ENCODE peak calls at places on chromosomes 6 and 20, in four cellular contexts. S is IMR-90, L is transverse colon, O is esophagus muscularis mucosa. R is an unnamed sample.

GRCh38 chr6:5231289-5231688 is 29.5 kb downstream of the LYRM4 start:
- DNase-seq in L (no peak), S (no peak), O (no peak), R (no peak)

GRCh38 chr6:154156135-154156948 is 117.3 kb downstream of the OPRM1 start:
- DNase-seq in L (peak), S (peak), O (peak), R (peak)

GRCh38 chr20:58893355-58894151 is 41.0 kb downstream of the GNAS start:
- DNase-seq in S (peak), L (no peak), O (no peak), R (no peak)

GRCh38 chr6:93567164-93567563 is 147.8 kb upstream of the EPHA7 start:
- DNase-seq in S (no peak), L (no peak), O (no peak), R (no peak)

GRCh38 chr20:57047281-57048026 is 219.0 kb downstream of the BMP7 start:
- DNase-seq in S (no peak), O (no peak), L (peak), R (no peak)

GRCh38 chr20:41649489-41649888 is 31.3 kb upstream of the CHD6 start:
- DNase-seq in S (no peak), O (no peak), L (no peak), R (no peak)

GRCh38 chr6:108581932-108582500 is 21.3 kb downstream of the FOXO3 start:
- DNase-seq in S (peak), L (no peak), O (no peak), R (no peak)

GRCh38 chr6:142413111-142413510 is 111.3 kb downstream of the ADGRG6 start:
- DNase-seq in L (no peak), S (peak), O (no peak), R (no peak)

GRCh38 chr6:106961136-106961535 is 13.4 kb downstream of the CD24 start:
- DNase-seq in O (no peak), L (no peak), S (no peak), R (no peak)

GRCh38 chr20:1934578-1935573 is 39.7 kb downstream of the SIRPA start:
- DNase-seq in O (peak), L (no peak), S (peak), R (no peak)

GRCh38 chr6:2108700-2109306 is 136.6 kb downstream of the GMDS start:
- DNase-seq in S (no peak), O (no peak), L (no peak), R (no peak)
- H3K27ac ChIP-seq in S (no peak), O (no peak), L (no peak), R (no peak)

DNA sequence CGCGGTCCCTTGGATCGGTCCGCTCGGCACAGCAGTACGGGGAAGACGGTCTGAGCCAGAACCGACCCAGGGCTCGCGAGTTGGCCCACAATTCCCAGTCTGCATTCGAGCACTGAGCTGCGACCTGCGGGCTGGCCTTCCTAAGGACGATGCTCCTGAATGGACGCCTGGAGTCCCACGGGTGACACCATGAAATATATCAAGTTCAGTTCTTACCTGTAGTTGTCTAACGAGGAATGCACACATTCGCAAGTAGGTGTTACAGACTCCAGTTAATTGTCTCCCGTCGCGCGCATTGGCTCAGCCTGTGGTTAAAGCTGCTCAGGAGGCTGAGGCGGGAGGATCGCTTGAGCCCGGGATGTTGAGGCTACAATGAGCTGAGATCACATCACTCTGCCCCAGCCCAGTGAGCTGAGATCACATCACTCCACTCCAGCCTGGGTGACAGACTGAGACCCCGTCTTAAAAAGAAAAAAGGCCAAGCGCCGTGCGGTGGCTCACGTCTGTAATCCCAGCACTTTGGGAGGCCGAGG is 802 bp downstream of the PEX7 start:
- DNase-seq in O (no peak), L (no peak), S (no peak), R (peak)
- H3K4me3 ChIP-seq in O (peak), L (peak), S (peak), R (peak)

DNA sequence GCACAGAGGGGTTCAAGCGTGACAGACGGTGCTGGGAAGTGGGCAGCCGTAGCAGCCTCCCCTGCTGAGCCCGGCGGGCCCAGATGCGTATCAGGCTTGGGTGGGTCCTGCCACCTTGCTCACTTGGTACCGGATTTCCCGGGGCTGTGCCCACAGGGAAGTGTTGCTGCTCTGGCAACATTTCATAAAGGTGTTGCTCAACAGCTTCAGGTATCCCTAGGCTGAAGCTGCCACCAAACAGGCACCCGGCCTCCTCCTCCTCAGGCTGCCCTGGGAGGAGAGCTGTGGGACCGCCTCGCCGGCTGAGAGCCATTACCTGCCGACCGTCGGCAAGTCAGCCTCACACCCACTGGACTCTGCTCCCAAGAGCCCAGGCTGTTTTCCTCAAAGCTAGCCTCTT is 11.5 kb downstream of the PSMG4 start:
- DNase-seq in S (no peak), L (peak), O (no peak), R (peak)
- TF ChIP-seq POLR2A in S (no peak), L (no peak), O (no peak), R (no peak)

DNA sequence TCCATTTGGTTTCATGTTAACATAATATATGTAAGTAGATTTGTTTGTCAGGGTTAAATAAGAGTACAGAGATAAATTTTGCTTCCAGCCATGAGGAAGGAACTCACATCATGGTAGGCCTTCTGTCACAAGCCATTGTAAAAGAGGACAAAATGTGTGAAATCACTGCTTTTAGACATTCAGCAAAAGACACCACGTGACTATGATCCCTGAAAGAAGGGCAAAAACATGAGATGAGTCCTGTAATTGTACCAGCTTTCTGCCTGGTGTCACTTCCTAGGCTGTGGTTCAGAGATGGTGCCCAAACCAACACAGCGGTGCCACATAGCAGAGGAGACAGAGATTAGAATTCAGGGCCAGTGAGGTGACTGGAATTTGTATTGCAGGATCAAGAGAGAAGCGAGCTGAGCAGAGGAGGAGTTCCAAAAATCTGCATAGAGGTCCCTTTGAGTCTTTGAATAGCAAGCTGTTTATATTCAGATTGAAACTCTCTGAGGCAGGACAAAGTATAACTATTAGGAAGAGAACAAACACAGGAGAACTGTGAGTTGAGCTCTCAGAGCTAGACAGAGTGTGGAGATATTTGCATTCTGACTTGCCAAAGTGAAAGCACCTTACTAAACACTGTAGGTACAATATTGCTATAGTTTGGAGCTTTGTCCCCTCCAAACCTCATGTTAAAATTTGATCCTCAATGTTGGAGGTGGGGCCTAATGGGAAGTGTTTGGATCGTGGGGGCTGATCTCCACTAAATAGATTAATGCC is 52.6 kb upstream of the PDE7B start:
- DNase-seq in S (no peak), L (no peak), O (no peak), R (no peak)
- H3K27ac ChIP-seq in S (no peak), L (no peak), O (no peak), R (no peak)

GRCh38 chr20:34560141-34560523 is 1.6 kb downstream of the MAP1LC3A start:
- DNase-seq in S (no peak), O (no peak), L (no peak), R (peak)

GRCh38 chr20:34557936-34558319 is 590 bp upstream of the MAP1LC3A start:
- DNase-seq in S (no peak), L (no peak), O (no peak), R (no peak)

GRCh38 chr20:34558320-34559202 is at the start of gene MAP1LC3A:
- DNase-seq in L (peak), S (peak), O (peak), R (peak)

GRCh38 chr20:34560614-34561013 is 2.1 kb downstream of the MAP1LC3A start:
- DNase-seq in L (no peak), O (no peak), S (no peak), R (no peak)

GRCh38 chr20:34559311-34560140 is 1.0 kb downstream of the MAP1LC3A start:
- DNase-seq in L (no peak), S (no peak), O (no peak), R (peak)
- H3K4me3 ChIP-seq in L (peak), S (peak), O (peak), R (peak)

GRCh38 chr20:51656726-51657260 is 111.4 kb downstream of the ATP9A start:
- DNase-seq in S (no peak), L (no peak), O (no peak), R (no peak)

GRCh38 chr20:51665543-51666118 is 102.6 kb downstream of the ATP9A start:
- DNase-seq in L (no peak), O (no peak), S (no peak), R (peak)

GRCh38 chr20:51661609-51662178 is 106.5 kb downstream of the ATP9A start:
- DNase-seq in L (no peak), O (no peak), S (peak), R (no peak)

GRCh38 chr20:51659491-51660050 is 108.6 kb downstream of the ATP9A start:
- DNase-seq in L (no peak), S (no peak), O (no peak), R (peak)

GRCh38 chr20:51660741-51661608 is 107.2 kb downstream of the ATP9A start:
- DNase-seq in S (peak), O (no peak), L (no peak), R (peak)
- TF ChIP-seq POLR2A in S (no peak), O (no peak), L (no peak), R (no peak)

GRCh38 chr6:13496508-13497180 is 9.2 kb upstream of the GFOD1 start:
- DNase-seq in S (no peak), L (no peak), O (no peak), R (no peak)
- H3K27ac ChIP-seq in S (no peak), L (no peak), O (no peak), R (no peak)

GRCh38 chr6:30121446-30122065 is 8.7 kb upstream of the TRIM31 start:
- DNase-seq in S (no peak), O (peak), L (no peak), R (no peak)
- H3K4me3 ChIP-seq in S (no peak), O (no peak), L (no peak), R (no peak)

R was measured in spleen.